ENCODE peak calls at places on chromosomes 6 and 20, in four cellular contexts. V, H, T and K are unnamed samples.

GRCh38 chr6:144467153-144467762 is 182.1 kb downstream of the UTRN start:
- DNase-seq in V (no peak), H (no peak), T (no peak), K (no peak)

GRCh38 chr20:37161830-37162549 is 17.1 kb upstream of the RPN2 start:
- DNase-seq in V (no peak), H (no peak), T (no peak), K (no peak)

GRCh38 chr20:22560817-22561216 is 23.6 kb downstream of the FOXA2 start:
- DNase-seq in V (no peak), H (no peak), T (no peak), K (no peak)

GRCh38 chr20:23349338-23350006 is 1.1 kb upstream of the NXT1 start:
- DNase-seq in V (no peak), H (no peak), T (no peak), K (no peak)

GRCh38 chr20:57657537-57658446 is 37.6 kb upstream of the ZBP1 start:
- DNase-seq in V (no peak), H (no peak), T (peak; percentile 76), K (peak; percentile 70)

GRCh38 chr20:6665621-6666345 is 101.7 kb upstream of the BMP2 start:
- DNase-seq in V (no peak), H (peak; percentile 90), T (no peak), K (no peak)

GRCh38 chr20:53672484-53673129 is 79.0 kb upstream of the ZNF217 start:
- DNase-seq in V (peak; percentile 66), H (no peak), T (no peak), K (no peak)

GRCh38 chr6:158849899-158850806 is 31.0 kb upstream of the EZR start:
- DNase-seq in V (peak; percentile 99), H (peak; percentile 88), T (peak; percentile 57), K (peak; percentile 54)

GRCh38 chr6:53828215-53828614 is 33.4 kb downstream of the LRRC1 start:
- DNase-seq in V (no peak), H (no peak), T (no peak), K (no peak)

GRCh38 chr6:63897459-63897858 is 261.9 kb downstream of the PHF3 start:
- DNase-seq in V (peak; percentile 40), H (no peak), T (no peak), K (no peak)